ENCODE peak calls at places on chromosomes 11 and 22, in six cellular contexts. T is astrocyte, C is HEK293T, A is COR-L47, X is cortex of kidney, G is brain microvascular endothelial cell. I is an unnamed sample.
A peak's percentile ranks its signal among the peaks of the same experiment; 100 is the strongest.

GRCh38 chr22:49019737-49020136 is 807.9 kb downstream of the BRD1 start:
- DNase-seq in T (no peak), C (no peak), A (no peak), X (no peak), G (no peak), I (no peak)

GRCh38 chr11:19848219-19848618 is 135.6 kb downstream of the NAV2 start:
- DNase-seq in T (no peak), C (no peak), A (no peak), X (no peak), G (no peak), I (no peak)

GRCh38 chr11:7014118-7014517 is 6.0 kb downstream of the ZNF214 start:
- DNase-seq in T (no peak), C (no peak), A (no peak), X (no peak), G (no peak), I (no peak)

GRCh38 chr11:16925495-16926065 is 88.6 kb downstream of the PLEKHA7 start:
- DNase-seq in T (peak; percentile 29), C (peak; percentile 53), A (peak; percentile 29), X (no peak), G (peak; percentile 7), I (peak; percentile 67)

GRCh38 chr11:12244156-12244555 is 133.2 kb upstream of the PARVA start:
- DNase-seq in T (no peak), C (no peak), A (no peak), X (no peak), G (no peak), I (no peak)

GRCh38 chr22:46569055-46569847 is 31.8 kb upstream of the CELSR1 start:
- DNase-seq in T (no peak), C (no peak), A (no peak), X (no peak), G (no peak), I (no peak)

GRCh38 chr22:41598081-41598480 is 8.4 kb upstream of the PMM1 start:
- DNase-seq in T (peak; percentile 83), C (no peak), A (no peak), X (no peak), G (peak; percentile 86), I (no peak)

GRCh38 chr22:38733329-38734202 is 22.2 kb downstream of the SUN2 start:
- DNase-seq in T (no peak), C (peak; percentile 79), A (peak; percentile 55), X (no peak), G (no peak), I (peak; percentile 52)

GRCh38 chr11:26953770-26954392 is 40.0 kb upstream of the FIBIN start:
- DNase-seq in T (peak; percentile 75), C (no peak), A (no peak), X (no peak), G (peak; percentile 92), I (no peak)

GRCh38 chr22:21032843-21033688 is 705 bp upstream of the SLC7A4 start:
- DNase-seq in T (no peak), C (no peak), A (no peak), X (no peak), G (no peak), I (no peak)

GRCh38 chr22:20945578-20945934 is 21.5 kb upstream of the AIFM3 start:
- DNase-seq in T (no peak), C (no peak), A (no peak), X (no peak), G (no peak), I (no peak)

GRCh38 chr22:24496234-24496633 is 1.1 kb downstream of the UPB1 start:
- DNase-seq in T (no peak), C (no peak), A (no peak), X (no peak), G (no peak), I (no peak)

GRCh38 chr11:123137496-123138270 is 57.4 kb downstream of the CLMP start:
- DNase-seq in T (peak; percentile 66), C (no peak), A (no peak), X (no peak), G (peak; percentile 46), I (peak; percentile 81)

GRCh38 chr11:69053169-69053477 is 4.4 kb downstream of the TPCN2 start:
- DNase-seq in T (no peak), C (no peak), A (no peak), X (no peak), G (no peak), I (no peak)

GRCh38 chr11:62273789-62274275 is 3.9 kb downstream of the SCGB2A2 start:
- DNase-seq in T (no peak), C (no peak), A (no peak), X (no peak), G (no peak), I (no peak)

GRCh38 chr11:110251837-110252236 is 44.6 kb downstream of the RDX start:
- DNase-seq in T (peak; percentile 72), C (no peak), A (peak; percentile 63), X (no peak), G (peak; percentile 62), I (no peak)

GRCh38 chr22:44870021-44870420 is 117.6 kb downstream of the ARHGAP8 start:
- DNase-seq in T (peak; percentile 52), C (no peak), A (no peak), X (no peak), G (no peak), I (no peak)

GRCh38 chr11:19910931-19911330 is 198.3 kb downstream of the NAV2 start:
- DNase-seq in T (no peak), C (no peak), A (no peak), X (no peak), G (no peak), I (no peak)

GRCh38 chr11:9461068-9461759 is 402 bp downstream of the ZNF143 start:
- DNase-seq in T (peak; percentile 77), C (peak; percentile 65), A (peak; percentile 83), X (peak; percentile 31), G (peak; percentile 75), I (peak; percentile 93)

GRCh38 chr22:42983470-42983869 is 31.5 kb downstream of the PACSIN2 start:
- DNase-seq in T (no peak), C (no peak), A (no peak), X (no peak), G (no peak), I (no peak)

GRCh38 chr22:36546932-36547331 is 18.0 kb upstream of the EIF3D start:
- DNase-seq in T (peak; percentile 86), C (no peak), A (no peak), X (no peak), G (peak; percentile 76), I (no peak)

GRCh38 chr11:130858215-130858614 is 58.1 kb downstream of the SNX19 start:
- DNase-seq in T (no peak), C (peak; percentile 13), A (peak; percentile 22), X (no peak), G (no peak), I (no peak)

GRCh38 chr22:25069758-25070461 is 117.4 kb downstream of the KIAA1671 start:
- DNase-seq in T (no peak), C (no peak), A (no peak), X (no peak), G (no peak), I (no peak)

GRCh38 chr11:69040581-69041260 is 8.0 kb upstream of the TPCN2 start:
- DNase-seq in T (peak; percentile 89), C (no peak), A (no peak), X (no peak), G (peak; percentile 57), I (no peak)

GRCh38 chr11:9821008-9821752 is 157.3 kb downstream of the SWAP70 start:
- DNase-seq in T (no peak), C (no peak), A (no peak), X (no peak), G (no peak), I (no peak)

GRCh38 chr11:47756208-47756607 is 10.9 kb downstream of the FNBP4 start:
- DNase-seq in T (no peak), C (no peak), A (no peak), X (no peak), G (no peak), I (no peak)

GRCh38 chr22:30402036-30402759 is 5.4 kb downstream of the SEC14L2 start:
- DNase-seq in T (no peak), C (no peak), A (no peak), X (no peak), G (no peak), I (no peak)

GRCh38 chr11:56624661-56625110 is 10.0 kb upstream of the OR5M1 start:
- DNase-seq in T (peak; percentile 13), C (peak; percentile 4), A (no peak), X (no peak), G (peak; percentile 39), I (peak; percentile 22)

GRCh38 chr11:10221342-10221741 is 72.7 kb downstream of the SBF2 start:
- DNase-seq in T (no peak), C (no peak), A (no peak), X (no peak), G (no peak), I (no peak)

GRCh38 chr11:62922189-62922589 is 1.0 kb upstream of the CHRM1 start:
- DNase-seq in T (no peak), C (no peak), A (no peak), X (no peak), G (no peak), I (no peak)

GRCh38 chr11:50187220-50187619 is 154.5 kb downstream of the OR4C45 start:
- DNase-seq in T (no peak), C (no peak), A (no peak), X (no peak), G (no peak), I (no peak)

GRCh38 chr11:69509381-69509780 is 27.9 kb downstream of the LINC01488 start:
- DNase-seq in T (no peak), C (no peak), A (no peak), X (no peak), G (no peak), I (no peak)

GRCh38 chr11:47137476-47137875 is 39.2 kb downstream of the ARFGAP2 start:
- DNase-seq in T (no peak), C (no peak), A (no peak), X (no peak), G (no peak), I (no peak)

GRCh38 chr11:15696069-15696468 is 581.3 kb downstream of the INSC start:
- DNase-seq in T (no peak), C (no peak), A (no peak), X (no peak), G (no peak), I (no peak)

GRCh38 chr11:77108436-77108835 is 5.8 kb downstream of the OMP start:
- DNase-seq in T (no peak), C (no peak), A (no peak), X (no peak), G (no peak), I (no peak)